ENCODE peak calls at places on chromosomes 7 and 10, in ten cellular contexts. One of them, this sample, is unnamed.

GRCh38 chr7:137670521-137671064 is 176.2 kb downstream of the DGKI start:
- DNase-seq in AG09309: no peak
- DNase-seq in dorsolateral prefrontal cortex: peak
- DNase-seq in AG04450: no peak
- DNase-seq in left ventricle myocardium inferior: no peak
- DNase-seq in cardiac fibroblast: peak
- DNase-seq in activated CD8-positive, alpha-beta T cell treated with anti-CD3 and anti-CD28 coated beads for 36 hours: no peak
- DNase-seq in gastrocnemius medialis: no peak
- DNase-seq in breast epithelium: no peak
- DNase-seq in tibial artery: no peak
- DNase-seq in this sample: no peak

GRCh38 chr10:119860866-119861601 is 11.6 kb downstream of the MCMBP start:
- DNase-seq in AG09309: no peak
- DNase-seq in dorsolateral prefrontal cortex: no peak
- DNase-seq in AG04450: no peak
- DNase-seq in left ventricle myocardium inferior: no peak
- DNase-seq in cardiac fibroblast: no peak
- DNase-seq in activated CD8-positive, alpha-beta T cell treated with anti-CD3 and anti-CD28 coated beads for 36 hours: no peak
- DNase-seq in gastrocnemius medialis: no peak
- DNase-seq in breast epithelium: no peak
- DNase-seq in tibial artery: no peak
- DNase-seq in this sample: no peak

GRCh38 chr7:87474533-87475358 is 734 bp downstream of the ABCB4 start:
- DNase-seq in AG09309: peak
- DNase-seq in dorsolateral prefrontal cortex: no peak
- DNase-seq in AG04450: no peak
- DNase-seq in left ventricle myocardium inferior: no peak
- DNase-seq in cardiac fibroblast: no peak
- DNase-seq in activated CD8-positive, alpha-beta T cell treated with anti-CD3 and anti-CD28 coated beads for 36 hours: peak
- DNase-seq in gastrocnemius medialis: no peak
- DNase-seq in breast epithelium: no peak
- DNase-seq in tibial artery: no peak
- DNase-seq in this sample: no peak

GRCh38 chr10:115441907-115442520 is 348.8 kb downstream of the ATRNL1 start:
- DNase-seq in AG09309: no peak
- DNase-seq in dorsolateral prefrontal cortex: no peak
- DNase-seq in AG04450: no peak
- DNase-seq in left ventricle myocardium inferior: no peak
- DNase-seq in cardiac fibroblast: no peak
- DNase-seq in activated CD8-positive, alpha-beta T cell treated with anti-CD3 and anti-CD28 coated beads for 36 hours: no peak
- DNase-seq in gastrocnemius medialis: no peak
- DNase-seq in breast epithelium: no peak
- DNase-seq in tibial artery: no peak
- DNase-seq in this sample: no peak

GRCh38 chr7:142711722-142712616 is 37.3 kb upstream of the PRSS1 start:
- DNase-seq in AG09309: no peak
- DNase-seq in dorsolateral prefrontal cortex: no peak
- DNase-seq in AG04450: no peak
- DNase-seq in left ventricle myocardium inferior: no peak
- DNase-seq in cardiac fibroblast: peak
- DNase-seq in activated CD8-positive, alpha-beta T cell treated with anti-CD3 and anti-CD28 coated beads for 36 hours: peak
- DNase-seq in gastrocnemius medialis: no peak
- DNase-seq in breast epithelium: no peak
- DNase-seq in tibial artery: no peak
- DNase-seq in this sample: no peak

GRCh38 chr7:147510913-147511312 is 1079.7 kb upstream of the C7orf33 start:
- DNase-seq in AG09309: no peak
- DNase-seq in dorsolateral prefrontal cortex: no peak
- DNase-seq in AG04450: no peak
- DNase-seq in left ventricle myocardium inferior: no peak
- DNase-seq in cardiac fibroblast: peak
- DNase-seq in activated CD8-positive, alpha-beta T cell treated with anti-CD3 and anti-CD28 coated beads for 36 hours: no peak
- DNase-seq in gastrocnemius medialis: no peak
- DNase-seq in breast epithelium: no peak
- DNase-seq in tibial artery: no peak
- DNase-seq in this sample: no peak

GRCh38 chr10:105140600-105140999 is 499.5 kb downstream of the SORCS3 start:
- DNase-seq in AG09309: no peak
- DNase-seq in dorsolateral prefrontal cortex: no peak
- DNase-seq in AG04450: no peak
- DNase-seq in left ventricle myocardium inferior: no peak
- DNase-seq in cardiac fibroblast: no peak
- DNase-seq in activated CD8-positive, alpha-beta T cell treated with anti-CD3 and anti-CD28 coated beads for 36 hours: no peak
- DNase-seq in gastrocnemius medialis: no peak
- DNase-seq in breast epithelium: no peak
- DNase-seq in tibial artery: no peak
- DNase-seq in this sample: no peak

GRCh38 chr7:35699906-35700305 is 5.0 kb upstream of the HERPUD2 start:
- DNase-seq in AG09309: no peak
- DNase-seq in dorsolateral prefrontal cortex: no peak
- DNase-seq in AG04450: no peak
- DNase-seq in left ventricle myocardium inferior: no peak
- DNase-seq in cardiac fibroblast: no peak
- DNase-seq in activated CD8-positive, alpha-beta T cell treated with anti-CD3 and anti-CD28 coated beads for 36 hours: no peak
- DNase-seq in gastrocnemius medialis: no peak
- DNase-seq in breast epithelium: no peak
- DNase-seq in tibial artery: no peak
- DNase-seq in this sample: no peak

GRCh38 chr10:49759787-49760551 is 2.2 kb downstream of the OGDHL start:
- DNase-seq in AG09309: no peak
- DNase-seq in dorsolateral prefrontal cortex: no peak
- DNase-seq in AG04450: no peak
- DNase-seq in left ventricle myocardium inferior: no peak
- DNase-seq in cardiac fibroblast: no peak
- DNase-seq in activated CD8-positive, alpha-beta T cell treated with anti-CD3 and anti-CD28 coated beads for 36 hours: no peak
- DNase-seq in gastrocnemius medialis: no peak
- DNase-seq in breast epithelium: no peak
- DNase-seq in tibial artery: no peak
- DNase-seq in this sample: no peak

GRCh38 chr7:150811-151221 is 41.6 kb upstream of the FAM20C start:
- DNase-seq in AG09309: no peak
- DNase-seq in dorsolateral prefrontal cortex: peak
- DNase-seq in AG04450: no peak
- DNase-seq in left ventricle myocardium inferior: no peak
- DNase-seq in cardiac fibroblast: no peak
- DNase-seq in activated CD8-positive, alpha-beta T cell treated with anti-CD3 and anti-CD28 coated beads for 36 hours: no peak
- DNase-seq in gastrocnemius medialis: no peak
- DNase-seq in breast epithelium: no peak
- DNase-seq in tibial artery: peak
- DNase-seq in this sample: no peak

GRCh38 chr10:65570143-65571010 is 1355.5 kb upstream of the LRRTM3 start:
- DNase-seq in AG09309: no peak
- DNase-seq in dorsolateral prefrontal cortex: no peak
- DNase-seq in AG04450: no peak
- DNase-seq in left ventricle myocardium inferior: peak
- DNase-seq in cardiac fibroblast: peak
- DNase-seq in activated CD8-positive, alpha-beta T cell treated with anti-CD3 and anti-CD28 coated beads for 36 hours: no peak
- DNase-seq in gastrocnemius medialis: no peak
- DNase-seq in breast epithelium: peak
- DNase-seq in tibial artery: no peak
- DNase-seq in this sample: peak

GRCh38 chr10:68424454-68425014 is 17.5 kb upstream of the RUFY2 start:
- DNase-seq in AG09309: no peak
- DNase-seq in dorsolateral prefrontal cortex: no peak
- DNase-seq in AG04450: no peak
- DNase-seq in left ventricle myocardium inferior: no peak
- DNase-seq in cardiac fibroblast: no peak
- DNase-seq in activated CD8-positive, alpha-beta T cell treated with anti-CD3 and anti-CD28 coated beads for 36 hours: no peak
- DNase-seq in gastrocnemius medialis: no peak
- DNase-seq in breast epithelium: no peak
- DNase-seq in tibial artery: no peak
- DNase-seq in this sample: no peak

GRCh38 chr10:74596713-74597112 is 229.7 kb upstream of the KAT6B start:
- DNase-seq in AG09309: no peak
- DNase-seq in dorsolateral prefrontal cortex: no peak
- DNase-seq in AG04450: no peak
- DNase-seq in left ventricle myocardium inferior: no peak
- DNase-seq in cardiac fibroblast: no peak
- DNase-seq in activated CD8-positive, alpha-beta T cell treated with anti-CD3 and anti-CD28 coated beads for 36 hours: no peak
- DNase-seq in gastrocnemius medialis: no peak
- DNase-seq in breast epithelium: no peak
- DNase-seq in tibial artery: no peak
- DNase-seq in this sample: no peak

GRCh38 chr10:59997807-59998525 is 91.6 kb upstream of the CCDC6 start:
- DNase-seq in AG09309: no peak
- DNase-seq in dorsolateral prefrontal cortex: no peak
- DNase-seq in AG04450: no peak
- DNase-seq in left ventricle myocardium inferior: no peak
- DNase-seq in cardiac fibroblast: peak
- DNase-seq in activated CD8-positive, alpha-beta T cell treated with anti-CD3 and anti-CD28 coated beads for 36 hours: no peak
- DNase-seq in gastrocnemius medialis: no peak
- DNase-seq in breast epithelium: no peak
- DNase-seq in tibial artery: no peak
- DNase-seq in this sample: no peak

GRCh38 chr7:29556405-29557195 is 7.0 kb upstream of the PRR15 start:
- DNase-seq in AG09309: no peak
- DNase-seq in dorsolateral prefrontal cortex: no peak
- DNase-seq in AG04450: no peak
- DNase-seq in left ventricle myocardium inferior: no peak
- DNase-seq in cardiac fibroblast: no peak
- DNase-seq in activated CD8-positive, alpha-beta T cell treated with anti-CD3 and anti-CD28 coated beads for 36 hours: no peak
- DNase-seq in gastrocnemius medialis: no peak
- DNase-seq in breast epithelium: no peak
- DNase-seq in tibial artery: no peak
- DNase-seq in this sample: no peak
- TF ChIP-seq CTCF in AG09309: peak
- TF ChIP-seq CTCF in dorsolateral prefrontal cortex: no peak
- TF ChIP-seq CTCF in AG04450: no peak
- TF ChIP-seq CTCF in left ventricle myocardium inferior: no peak
- TF ChIP-seq CTCF in cardiac fibroblast: no peak
- TF ChIP-seq CTCF in activated CD8-positive, alpha-beta T cell treated with anti-CD3 and anti-CD28 coated beads for 36 hours: no peak
- TF ChIP-seq CTCF in gastrocnemius medialis: no peak
- TF ChIP-seq CTCF in breast epithelium: no peak
- TF ChIP-seq CTCF in tibial artery: no peak
- TF ChIP-seq CTCF in this sample: no peak

DNA sequence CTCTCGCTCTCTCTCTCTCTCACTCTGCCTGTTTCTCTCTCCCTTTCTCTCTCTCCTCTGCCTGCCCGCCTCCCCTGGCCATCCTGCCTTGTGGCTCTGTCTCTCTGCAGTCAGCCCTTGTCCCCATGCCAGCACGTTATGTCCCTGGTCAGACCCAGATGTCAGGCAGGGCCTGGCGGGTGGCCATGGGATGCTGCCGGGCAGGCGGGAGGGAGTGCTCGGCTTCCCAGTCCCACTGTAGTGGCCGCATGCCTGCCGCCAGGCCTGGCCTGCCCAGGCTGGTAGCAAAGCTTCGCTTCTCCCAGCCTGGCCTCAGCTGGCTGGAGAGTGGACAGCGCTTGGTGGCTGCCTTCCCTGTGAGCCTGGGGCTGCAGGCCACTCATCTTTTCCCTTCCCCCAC is 121.5 kb upstream of the ZNF716 start:
- DNase-seq in AG09309: no peak
- DNase-seq in dorsolateral prefrontal cortex: no peak
- DNase-seq in AG04450: no peak
- DNase-seq in left ventricle myocardium inferior: peak
- DNase-seq in cardiac fibroblast: no peak
- DNase-seq in activated CD8-positive, alpha-beta T cell treated with anti-CD3 and anti-CD28 coated beads for 36 hours: no peak
- DNase-seq in gastrocnemius medialis: no peak
- DNase-seq in breast epithelium: no peak
- DNase-seq in tibial artery: no peak
- DNase-seq in this sample: no peak
- TF ChIP-seq CTCF in AG09309: no peak
- TF ChIP-seq CTCF in dorsolateral prefrontal cortex: no peak
- TF ChIP-seq CTCF in AG04450: no peak
- TF ChIP-seq CTCF in left ventricle myocardium inferior: peak
- TF ChIP-seq CTCF in cardiac fibroblast: no peak
- TF ChIP-seq CTCF in activated CD8-positive, alpha-beta T cell treated with anti-CD3 and anti-CD28 coated beads for 36 hours: no peak
- TF ChIP-seq CTCF in gastrocnemius medialis: no peak
- TF ChIP-seq CTCF in breast epithelium: no peak
- TF ChIP-seq CTCF in tibial artery: no peak
- TF ChIP-seq CTCF in this sample: no peak

DNA sequence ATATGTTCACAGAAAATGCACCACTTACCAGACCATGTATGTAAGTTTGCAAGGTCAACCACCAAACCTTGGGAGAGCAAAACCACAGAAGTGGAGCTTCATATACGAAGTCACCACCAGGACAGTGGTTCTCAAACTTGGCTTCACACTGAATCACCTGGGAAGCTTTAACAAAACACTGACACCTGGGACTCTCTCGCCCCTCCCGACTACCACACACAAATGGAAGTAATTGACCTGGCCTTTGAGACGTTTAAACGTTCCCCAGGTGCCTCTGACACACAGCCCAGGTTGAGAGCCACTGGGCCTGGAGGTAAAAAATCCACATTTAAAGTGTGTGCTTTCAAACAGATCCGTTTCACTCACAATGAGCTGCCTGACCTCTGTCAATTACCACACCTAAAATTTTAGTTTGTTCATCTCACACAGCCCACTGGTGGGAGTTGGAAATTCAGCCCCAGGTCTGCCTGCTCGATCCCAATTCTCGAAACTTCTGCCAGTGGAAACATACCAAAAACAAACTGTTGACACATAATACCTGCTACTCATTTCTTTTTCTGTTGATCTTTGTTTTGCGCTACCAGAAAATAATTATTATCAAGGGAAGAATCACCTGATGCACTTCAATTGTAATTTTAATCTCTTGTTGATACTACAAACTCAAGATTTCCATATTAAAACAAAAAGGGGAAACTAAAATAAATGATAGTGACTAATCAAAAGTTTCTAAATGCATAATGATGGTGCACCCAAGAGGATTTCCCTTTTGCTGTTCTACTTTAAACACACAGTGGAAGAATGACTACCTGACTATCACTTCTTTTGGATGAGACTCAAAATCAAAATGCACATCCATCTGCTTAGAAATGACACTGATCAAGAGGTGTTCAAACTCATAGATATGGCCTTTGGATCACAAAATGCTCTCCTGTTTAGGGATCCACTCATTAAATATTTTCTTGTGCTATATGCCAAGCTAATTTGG is 26.6 kb downstream of the CDNF start:
- DNase-seq in AG09309: no peak
- DNase-seq in dorsolateral prefrontal cortex: no peak
- DNase-seq in AG04450: no peak
- DNase-seq in left ventricle myocardium inferior: no peak
- DNase-seq in cardiac fibroblast: no peak
- DNase-seq in activated CD8-positive, alpha-beta T cell treated with anti-CD3 and anti-CD28 coated beads for 36 hours: no peak
- DNase-seq in gastrocnemius medialis: no peak
- DNase-seq in breast epithelium: no peak
- DNase-seq in tibial artery: no peak
- DNase-seq in this sample: no peak
- TF ChIP-seq CTCF in AG09309: no peak
- TF ChIP-seq CTCF in dorsolateral prefrontal cortex: no peak
- TF ChIP-seq CTCF in AG04450: no peak
- TF ChIP-seq CTCF in left ventricle myocardium inferior: no peak
- TF ChIP-seq CTCF in cardiac fibroblast: no peak
- TF ChIP-seq CTCF in activated CD8-positive, alpha-beta T cell treated with anti-CD3 and anti-CD28 coated beads for 36 hours: no peak
- TF ChIP-seq CTCF in gastrocnemius medialis: no peak
- TF ChIP-seq CTCF in breast epithelium: no peak
- TF ChIP-seq CTCF in tibial artery: no peak
- TF ChIP-seq CTCF in this sample: no peak

DNA sequence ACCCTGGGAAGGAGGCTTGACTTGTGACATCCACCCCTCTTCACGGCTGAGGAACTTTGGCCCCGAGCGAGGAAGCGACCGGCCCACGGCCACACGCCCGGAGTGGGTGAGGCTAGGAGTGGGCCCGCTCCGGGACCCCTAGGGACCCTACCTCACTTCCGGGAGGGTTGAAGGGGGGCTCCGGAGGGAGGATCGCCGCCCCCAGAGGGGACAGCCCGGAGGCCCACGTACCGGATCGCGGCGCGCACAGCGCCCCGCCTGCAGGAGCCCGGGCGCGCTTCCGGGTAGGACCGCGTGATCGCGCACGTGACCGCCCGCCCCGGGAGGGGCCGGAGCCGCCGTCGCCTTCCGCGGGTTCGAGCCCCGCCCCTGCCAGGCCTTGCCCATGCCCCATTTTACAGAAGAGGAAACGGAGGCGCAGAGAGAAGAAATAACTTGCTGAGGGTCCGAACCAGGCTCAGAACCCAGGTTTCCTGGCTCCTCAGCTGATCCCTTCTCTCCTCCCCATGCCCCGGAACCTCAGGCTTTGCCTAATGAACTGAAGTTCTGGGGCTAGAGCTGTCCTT is at the start of gene HPS1:
- DNase-seq in AG09309: no peak
- DNase-seq in dorsolateral prefrontal cortex: peak
- DNase-seq in AG04450: no peak
- DNase-seq in left ventricle myocardium inferior: peak
- DNase-seq in cardiac fibroblast: peak
- DNase-seq in activated CD8-positive, alpha-beta T cell treated with anti-CD3 and anti-CD28 coated beads for 36 hours: peak
- DNase-seq in gastrocnemius medialis: peak
- DNase-seq in breast epithelium: peak
- DNase-seq in tibial artery: peak
- DNase-seq in this sample: peak
- TF ChIP-seq CTCF in AG09309: no peak
- TF ChIP-seq CTCF in dorsolateral prefrontal cortex: peak
- TF ChIP-seq CTCF in AG04450: no peak
- TF ChIP-seq CTCF in left ventricle myocardium inferior: no peak
- TF ChIP-seq CTCF in cardiac fibroblast: no peak
- TF ChIP-seq CTCF in activated CD8-positive, alpha-beta T cell treated with anti-CD3 and anti-CD28 coated beads for 36 hours: no peak
- TF ChIP-seq CTCF in gastrocnemius medialis: no peak
- TF ChIP-seq CTCF in breast epithelium: no peak
- TF ChIP-seq CTCF in tibial artery: peak
- TF ChIP-seq CTCF in this sample: peak